ENCODE peak calls at places on chromosome 18, in four cellular contexts. Y is K562, L is HCT116, O is SK-N-SH. X is an unnamed sample.

GRCh38 chr18:28826062-28826565 is 649.2 kb upstream of the CDH2 start:
- DNase-seq in Y (no peak), L (no peak), O (no peak), X (no peak)

GRCh38 chr18:22691988-22692710 is 241.0 kb upstream of the RBBP8 start:
- DNase-seq in Y (no peak), L (no peak), O (no peak), X (no peak)

GRCh38 chr18:23881778-23882177 is 132.8 kb upstream of the TTC39C start:
- DNase-seq in Y (no peak), L (no peak), O (no peak), X (no peak)

GRCh38 chr18:46071894-46072867 is at the start of gene PSTPIP2:
- DNase-seq in Y (peak), L (peak), O (peak), X (no peak)

GRCh38 chr18:10368456-10369453 is 85.7 kb upstream of the APCDD1 start:
- DNase-seq in Y (no peak), L (no peak), O (no peak), X (no peak)

GRCh38 chr18:23938046-23938756 is 76.4 kb upstream of the TTC39C start:
- DNase-seq in Y (no peak), L (no peak), O (no peak), X (no peak)

GRCh38 chr18:22193466-22193865 is 24.1 kb downstream of the GATA6 start:
- DNase-seq in Y (no peak), L (no peak), O (no peak), X (no peak)

GRCh38 chr18:24428709-24429108 is 2.2 kb downstream of the IMPACT start:
- DNase-seq in Y (no peak), L (no peak), O (no peak), X (no peak)

GRCh38 chr18:54734059-54734458 is 94.2 kb upstream of the RAB27B start:
- DNase-seq in Y (peak), L (no peak), O (no peak), X (no peak)

GRCh38 chr18:59690216-59691045 is 6.8 kb downstream of the CCBE1 start:
- DNase-seq in Y (no peak), L (no peak), O (no peak), X (no peak)

GRCh38 chr18:40094441-40094840 is 1860.6 kb upstream of the PIK3C3 start:
- DNase-seq in Y (no peak), L (no peak), O (no peak), X (no peak)

GRCh38 chr18:38966846-38967245 is 1401.2 kb upstream of the CELF4 start:
- DNase-seq in Y (no peak), L (no peak), O (no peak), X (no peak)

GRCh38 chr18:38961880-38962279 is 1396.3 kb upstream of the CELF4 start:
- DNase-seq in Y (no peak), L (no peak), O (no peak), X (no peak)

GRCh38 chr18:38963943-38964660 is 1398.5 kb upstream of the CELF4 start:
- DNase-seq in Y (no peak), L (no peak), O (no peak), X (no peak)
- TF ChIP-seq ZBTB33 in Y (no peak), L (no peak), O (no peak), X (no peak)

DNA sequence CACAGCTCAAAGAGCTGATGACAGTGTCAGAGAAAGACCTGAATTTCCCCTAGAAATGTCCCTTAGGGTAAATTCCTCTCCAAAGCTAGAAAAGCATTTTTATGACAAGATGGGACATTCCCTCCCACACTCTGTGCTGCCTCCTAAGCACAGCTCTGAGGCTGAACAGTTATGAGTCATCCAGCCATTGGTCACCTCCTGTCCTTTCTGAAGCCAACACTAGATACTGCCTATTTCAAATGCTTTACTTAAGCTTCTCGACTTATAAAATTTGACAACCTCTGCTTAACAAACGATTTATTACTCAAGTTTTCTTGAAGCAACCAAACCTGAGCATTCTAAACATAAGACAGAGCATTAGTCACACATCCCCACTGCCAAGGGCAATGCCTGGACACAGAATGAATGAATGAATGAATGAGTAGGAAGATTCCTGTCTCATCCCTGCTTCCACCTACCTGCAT is 35.4 kb downstream of the B4GALT6 start:
- DNase-seq in Y (no peak), L (peak), O (no peak), X (peak)
- TF ChIP-seq ZBTB33 in Y (no peak), L (no peak), O (no peak), X (no peak)

DNA sequence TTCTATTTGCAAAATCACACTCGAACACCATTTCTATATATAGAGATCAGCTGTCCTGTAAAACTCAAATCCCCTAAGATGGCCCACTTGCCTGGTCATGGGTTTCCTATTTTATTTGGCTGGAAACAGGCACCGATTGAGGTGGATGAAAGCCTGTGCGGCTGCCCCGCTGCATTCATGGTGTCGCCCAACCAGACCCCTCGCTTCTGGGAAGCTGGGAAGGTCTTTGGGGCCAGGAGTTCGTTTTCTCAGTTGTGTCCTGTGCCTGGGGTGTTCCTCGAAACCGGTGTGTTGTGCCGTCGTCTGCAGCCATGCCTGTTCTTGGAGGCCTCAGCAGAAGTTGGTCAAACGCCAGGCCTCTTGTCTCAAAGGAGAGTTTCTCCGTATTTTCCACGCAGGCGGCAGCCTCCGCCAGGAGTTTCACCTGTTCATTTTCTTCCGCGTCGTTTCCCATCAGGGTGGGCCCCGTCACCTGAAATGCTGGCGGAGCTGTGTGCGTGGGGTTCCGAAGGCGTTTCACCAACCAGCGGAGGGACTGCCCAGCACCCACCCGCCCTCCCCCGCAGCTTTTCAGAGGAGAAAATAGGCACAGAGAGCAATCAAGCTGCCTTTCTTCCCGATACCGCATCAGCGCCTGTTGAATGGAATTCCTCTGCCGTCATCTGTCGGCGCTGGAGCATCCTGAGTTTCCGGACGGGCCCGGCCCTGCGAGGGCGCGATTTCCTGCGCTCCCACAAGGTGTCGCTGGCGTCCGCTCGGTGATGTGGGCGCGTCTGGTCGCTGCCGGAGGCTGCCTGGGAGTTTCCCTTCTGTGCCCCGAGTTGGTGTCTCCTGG is 17.1 kb upstream of the NFATC1 start:
- DNase-seq in Y (peak), L (no peak), O (peak), X (peak)
- TF ChIP-seq ZBTB33 in Y (peak), L (no peak), O (no peak), X (no peak)

GRCh38 chr18:12640881-12641200 is 17.1 kb downstream of the SPIRE1 start:
- DNase-seq in Y (no peak), L (no peak), O (no peak), X (no peak)

GRCh38 chr18:12637901-12638633 is 19.8 kb downstream of the SPIRE1 start:
- DNase-seq in Y (no peak), L (no peak), O (no peak), X (no peak)

GRCh38 chr18:12637393-12637792 is 20.5 kb downstream of the SPIRE1 start:
- DNase-seq in Y (no peak), L (no peak), O (no peak), X (no peak)

GRCh38 chr18:12638634-12639124 is 19.2 kb downstream of the SPIRE1 start:
- DNase-seq in Y (no peak), L (no peak), O (no peak), X (no peak)

DNA sequence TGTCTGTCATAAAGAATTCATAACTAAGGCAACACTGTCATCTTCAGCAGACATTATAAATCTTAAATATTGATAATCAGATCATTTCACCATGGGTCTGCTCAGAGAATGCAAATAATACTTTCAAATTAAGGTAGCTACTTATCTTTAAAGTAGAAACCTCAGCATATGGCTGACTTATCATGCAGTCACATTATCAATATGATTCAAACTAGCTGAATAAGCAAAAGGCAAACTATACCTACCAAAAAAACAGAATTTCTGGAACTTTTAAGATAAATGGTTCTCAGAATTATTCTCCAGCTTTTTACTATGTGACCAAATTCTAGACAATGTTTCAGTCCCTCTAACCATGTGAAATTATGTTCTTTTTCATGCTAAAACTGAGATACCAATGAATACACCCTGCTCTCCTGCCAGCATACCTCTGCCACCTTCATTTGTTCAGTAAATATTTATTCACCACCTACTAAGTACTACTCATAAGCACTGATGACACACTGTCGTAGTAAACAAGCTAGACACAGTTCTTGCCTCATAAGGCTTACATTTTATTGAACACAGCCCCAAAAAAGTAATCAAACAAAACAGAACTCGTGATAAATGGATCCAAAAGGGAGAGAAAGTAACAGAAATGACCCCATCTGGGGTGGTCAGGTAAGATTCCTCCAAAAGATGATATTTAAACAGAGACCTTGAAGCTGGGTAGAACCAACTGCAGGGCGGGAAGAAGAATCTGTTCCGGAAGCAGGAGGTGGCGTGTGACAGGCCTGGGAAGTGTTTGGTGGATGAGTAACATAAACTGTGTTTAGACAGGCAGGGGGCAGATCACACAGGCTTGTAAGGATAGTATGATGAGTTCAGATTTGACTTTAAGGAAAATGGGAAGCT is 17.7 kb downstream of the SPIRE1 start:
- DNase-seq in Y (peak), L (no peak), O (no peak), X (no peak)
- TF ChIP-seq ZBTB33 in Y (no peak), L (no peak), O (no peak), X (no peak)

DNA sequence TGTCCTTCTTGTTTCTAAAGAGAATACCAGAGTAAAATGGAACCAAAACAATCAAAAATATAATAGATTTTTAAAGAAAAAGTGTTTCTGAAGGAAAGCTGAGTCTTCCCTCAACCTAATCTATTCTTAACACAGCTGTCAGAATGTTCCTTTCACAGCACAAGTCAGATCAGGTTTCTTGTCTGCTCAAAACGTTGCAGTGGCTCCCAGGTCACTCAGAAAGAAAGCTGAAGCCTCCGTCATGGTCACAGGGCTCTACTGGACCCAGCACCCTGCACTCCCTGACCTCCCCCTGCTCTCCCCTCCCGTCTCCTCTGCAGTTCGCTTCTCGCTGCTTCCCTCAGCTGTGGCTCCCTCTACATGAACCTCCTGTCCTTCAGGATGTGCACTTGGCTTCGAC is 90.7 kb upstream of the PTPRM start:
- DNase-seq in Y (no peak), L (no peak), O (no peak), X (no peak)
- TF ChIP-seq ZBTB33 in Y (no peak), L (no peak), O (no peak), X (no peak)

GRCh38 chr18:49944681-49945080 is 131.3 kb upstream of the ACAA2 start:
- DNase-seq in Y (peak), L (no peak), O (no peak), X (no peak)
- TF ChIP-seq ZBTB33 in Y (no peak), L (no peak), O (no peak), X (peak)

DNA sequence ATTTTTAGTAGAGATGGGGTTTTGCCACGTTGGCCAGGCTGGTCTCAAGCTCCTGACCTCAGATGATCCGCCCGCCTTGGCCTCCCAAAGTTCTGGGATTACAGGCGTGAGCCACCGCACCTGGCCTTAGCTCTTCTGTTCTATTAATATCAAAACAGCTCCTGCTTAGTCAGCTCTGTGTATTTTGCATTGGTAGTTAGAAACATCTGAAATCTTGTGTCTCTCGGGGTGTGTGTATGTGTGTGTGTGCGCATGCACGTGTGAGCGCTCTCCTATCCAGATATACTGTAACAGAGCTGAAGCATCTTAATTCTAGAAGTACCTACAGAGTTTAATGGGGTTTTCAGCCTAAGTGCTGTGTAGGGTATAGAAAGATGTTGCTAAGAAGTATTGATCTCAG is 33.7 kb downstream of the SETBP1 start:
- DNase-seq in Y (no peak), L (no peak), O (no peak), X (no peak)
- TF ChIP-seq ZBTB33 in Y (no peak), L (no peak), O (no peak), X (no peak)

GRCh38 chr18:76460482-76460881 is 34.6 kb downstream of the ZNF516 start:
- DNase-seq in Y (no peak), L (no peak), O (no peak), X (no peak)
- TF ChIP-seq ZBTB33 in Y (no peak), L (no peak), O (no peak), X (no peak)

X was measured in GM12878.